ENCODE peak calls at places on chromosomes 3 and 15, in ten cellular contexts. G is tibial nerve, W is ovary, L is esophagus muscularis mucosa, K is stomach, J is transverse colon, S is K562, E is HepG2, B is upper lobe of left lung, F is H1. I is an unnamed sample.

GRCh38 chr3:159764211-159765024 is 224.2 kb upstream of the IL12A start:
- DNase-seq in L (no peak), G (no peak), B (peak; percentile 88), K (no peak), E (no peak), F (peak; percentile 85), W (peak; percentile 38), S (no peak), J (peak; percentile 53), I (peak; percentile 89)

GRCh38 chr3:51975857-51976549 is 1.1 kb downstream of the ABHD14A start:
- DNase-seq in E (peak; percentile 50), G (peak; percentile 73), J (peak; percentile 75), F (peak; percentile 80), L (no peak), S (peak; percentile 65), B (peak; percentile 89), K (peak; percentile 62), W (peak; percentile 93), I (peak; percentile 91)

GRCh38 chr3:109334572-109334971 is 2.8 kb downstream of the DPPA4 start:
- DNase-seq in S (no peak), F (no peak), J (no peak), B (no peak), G (no peak), E (no peak), K (no peak), W (no peak), L (no peak), I (no peak)

GRCh38 chr3:187889601-187890404 is 144.5 kb upstream of the BCL6 start:
- DNase-seq in L (peak; percentile 88), S (peak; percentile 10), K (no peak), F (no peak), E (peak; percentile 75), J (no peak), G (peak; percentile 19), B (no peak), W (no peak), I (peak; percentile 77)

GRCh38 chr3:13199006-13199776 is 126.0 kb upstream of the IQSEC1 start:
- DNase-seq in W (no peak), S (no peak), G (no peak), E (no peak), K (no peak), L (no peak), F (no peak), J (no peak), B (peak; percentile 70), I (peak; percentile 52)

GRCh38 chr3:193452338-193452737 is 73.8 kb upstream of the ATP13A5 start:
- DNase-seq in G (no peak), J (no peak), B (no peak), W (no peak), L (no peak), F (no peak), S (no peak), K (no peak), E (no peak), I (no peak)

GRCh38 chr3:125140817-125141595 is 71.5 kb downstream of the SLC12A8 start:
- DNase-seq in W (peak; percentile 37), G (no peak), B (no peak), F (no peak), K (no peak), J (no peak), E (no peak), S (no peak), L (no peak), I (no peak)

GRCh38 chr3:139774570-139775302 is 97.0 kb upstream of the NMNAT3 start:
- DNase-seq in W (no peak), B (no peak), E (no peak), L (no peak), G (no peak), F (peak; percentile 54), J (no peak), K (no peak), S (no peak), I (no peak)

GRCh38 chr15:79985571-79985970 is 14.6 kb upstream of the BCL2A1 start:
- DNase-seq in G (no peak), S (no peak), F (no peak), W (no peak), E (no peak), J (no peak), B (no peak), L (no peak), K (no peak), I (no peak)

GRCh38 chr15:97482521-97482920 is 478.0 kb upstream of the ARRDC4 start:
- DNase-seq in G (no peak), K (no peak), W (no peak), B (no peak), S (no peak), J (no peak), F (peak; percentile 48), E (no peak), L (no peak), I (no peak)

GRCh38 chr15:26572606-26573350 is 200.1 kb downstream of the GABRB3 start:
- DNase-seq in K (no peak), W (no peak), L (peak; percentile 64), S (no peak), B (no peak), E (no peak), J (no peak), F (no peak), G (no peak), I (no peak)

GRCh38 chr3:102536479-102536878 is 101.7 kb downstream of the ZPLD1 start:
- DNase-seq in L (no peak), B (no peak), J (no peak), G (no peak), E (peak; percentile 16), W (no peak), S (no peak), K (no peak), F (no peak), I (no peak)

GRCh38 chr3:192821161-192821560 is 93.8 kb upstream of the FGF12 start:
- DNase-seq in L (no peak), B (no peak), F (no peak), J (no peak), W (no peak), S (no peak), E (no peak), G (no peak), K (no peak), I (no peak)

GRCh38 chr3:133821767-133822638 is 16.4 kb downstream of the SRPRB start:
- DNase-seq in F (no peak), E (peak; percentile 83), L (peak; percentile 93), K (peak; percentile 88), B (no peak), S (peak; percentile 24), J (peak; percentile 58), W (peak; percentile 43), G (peak; percentile 57), I (no peak)
- H3K36me3 ChIP-seq in F (peaks cover 45% of the 10 kb centered on the region), E (peaks cover 43% of the 10 kb centered on the region), L (peaks cover 69% of the 10 kb centered on the region), K (peaks cover 81% of the 10 kb centered on the region), B (no peaks in the 10 kb centered on the region), S (peaks cover 79% of the 10 kb centered on the region), J (no peaks in the 10 kb centered on the region), W (no peaks in the 10 kb centered on the region), G (no peaks in the 10 kb centered on the region), I (peaks cover 75% of the 10 kb centered on the region)

DNA sequence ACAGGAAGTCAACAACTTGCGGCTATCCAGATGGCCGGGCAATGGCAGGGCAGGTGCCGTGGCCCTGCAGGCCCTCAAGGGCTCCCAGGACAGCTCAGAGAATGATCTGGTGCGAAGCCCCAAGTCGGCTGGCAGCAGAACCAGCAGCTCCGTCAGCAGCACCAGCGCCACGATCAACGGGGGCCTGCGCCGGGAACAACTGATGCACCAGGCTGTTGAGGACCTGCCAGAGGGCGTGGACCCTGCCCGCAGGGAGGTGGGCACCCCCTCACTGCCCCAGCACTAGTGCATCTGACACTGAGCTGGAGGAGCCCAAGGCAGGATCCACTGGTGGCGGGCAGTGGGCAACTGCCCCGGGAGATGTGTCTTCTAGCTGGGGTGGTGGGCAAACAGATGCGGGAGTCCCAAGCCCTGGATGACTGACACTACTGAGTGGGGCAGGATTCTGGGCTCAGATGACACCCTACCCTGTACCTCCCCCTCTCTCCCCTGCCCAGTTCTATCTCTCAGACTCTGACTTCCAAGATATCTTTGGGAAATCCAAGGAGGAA is 15.9 kb downstream of the VILL start:
- DNase-seq in L (no peak), E (no peak), K (no peak), W (no peak), B (peak; percentile 83), S (no peak), G (no peak), J (no peak), F (no peak), I (no peak)
- TF ChIP-seq EP300 in L (no peak), E (no peak), K (no peak), W (no peak), B (no peak), S (no peak), G (no peak), J (no peak), F (no peak), I (no peak)

GRCh38 chr3:132421832-132422231 is 4.5 kb downstream of the DNAJC13 start:
- DNase-seq in K (no peak), B (no peak), J (no peak), F (no peak), W (no peak), G (no peak), E (peak; percentile 60), L (no peak), S (no peak), I (no peak)

GRCh38 chr3:132422531-132422930 is 5.2 kb downstream of the DNAJC13 start:
- DNase-seq in K (no peak), F (no peak), J (no peak), B (no peak), S (no peak), G (no peak), W (no peak), E (no peak), L (no peak), I (no peak)

GRCh38 chr3:132416807-132417694 is at the start of gene DNAJC13:
- DNase-seq in K (peak; percentile 94), E (peak; percentile 87), F (peak; percentile 91), G (peak; percentile 85), B (peak; percentile 96), J (peak; percentile 94), L (peak; percentile 98), W (peak; percentile 92), S (peak; percentile 85), I (peak; percentile 97)

GRCh38 chr3:132417695-132418520 is 606 bp downstream of the DNAJC13 start:
- DNase-seq in S (peak; percentile 62), E (peak; percentile 53), L (no peak), B (no peak), K (peak; percentile 49), W (peak; percentile 53), G (peak; percentile 17), F (no peak), J (peak; percentile 80), I (peak; percentile 80)

DNA sequence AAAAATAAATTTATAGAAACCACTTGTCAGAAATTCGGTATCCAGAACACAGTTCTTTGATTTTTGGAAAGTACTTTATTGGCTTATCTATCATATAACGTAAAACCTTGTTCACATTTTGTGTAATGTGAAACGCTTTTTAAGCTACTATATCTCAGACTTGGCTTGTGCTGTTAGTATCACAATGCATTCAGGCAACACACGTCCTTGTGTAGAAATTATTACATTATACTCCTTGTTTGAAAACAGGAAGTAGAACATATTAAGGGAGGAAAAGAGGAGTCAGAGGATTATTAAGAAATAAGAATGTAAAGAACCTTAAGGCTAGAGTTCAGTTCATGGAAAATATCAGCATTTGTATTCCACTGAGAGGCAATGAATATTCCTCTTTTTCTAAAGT is 1.6 kb downstream of the DNAJC13 start:
- DNase-seq in S (no peak), W (no peak), K (no peak), L (no peak), F (no peak), B (no peak), E (no peak), J (no peak), G (no peak), I (no peak)
- H3K4me3 ChIP-seq in S (peak overlapping the region; percentile 88), W (peak overlapping the region; percentile 86), K (peak overlapping the region; percentile 98), L (peak overlapping the region; percentile 82), F (peak overlapping the region; percentile 100), B (peak overlapping the region; percentile 92), E (peak overlapping the region; percentile 99), J (peak overlapping the region; percentile 99), G (peak overlapping the region; percentile 96), I (no peak overlapping the region)

GRCh38 chr3:53226142-53226840 is 29.5 kb downstream of the TKT start:
- DNase-seq in J (no peak), G (no peak), S (no peak), E (peak; percentile 21), K (no peak), W (no peak), B (no peak), F (no peak), L (no peak), I (no peak)
- H3K36me3 ChIP-seq in J (peaks cover 8% of the 10 kb centered on the region), G (peaks cover 5% of the 10 kb centered on the region), S (peaks cover 84% of the 10 kb centered on the region), E (peaks cover 74% of the 10 kb centered on the region), K (peaks cover 88% of the 10 kb centered on the region), W (no peaks in the 10 kb centered on the region), B (peaks cover 63% of the 10 kb centered on the region), F (peaks cover 81% of the 10 kb centered on the region), L (peaks cover 84% of the 10 kb centered on the region), I (peaks cover 90% of the 10 kb centered on the region)

I was measured in sigmoid colon.